ENCODE peak calls at places on chromosomes 1 and 21, in five cellular contexts. G, A, X, R and D are unnamed samples.

GRCh38 chr1:183023601-183024351 is 556 bp downstream of the LAMC1 start:
- DNase-seq in G (no peak), A (peak; percentile 67), X (no peak), R (peak; percentile 52), D (peak; percentile 84)

GRCh38 chr1:28036431-28036830 is 52.0 kb downstream of the EYA3 start:
- DNase-seq in G (no peak), A (no peak), X (no peak), R (no peak), D (no peak)

GRCh38 chr1:76266762-76267161 is 192.2 kb downstream of the ST6GALNAC3 start:
- DNase-seq in G (no peak), A (no peak), X (no peak), R (no peak), D (no peak)

GRCh38 chr1:84598418-84598817 is 24.2 kb upstream of the CTBS start:
- DNase-seq in G (no peak), A (no peak), X (no peak), R (no peak), D (no peak)

GRCh38 chr1:89633745-89634625 is 1.1 kb downstream of the LRRC8C start:
- DNase-seq in G (no peak), A (peak; percentile 41), X (peak; percentile 29), R (no peak), D (no peak)

GRCh38 chr1:235882816-235883215 is 16.1 kb upstream of the LYST start:
- DNase-seq in G (no peak), A (no peak), X (no peak), R (no peak), D (no peak)

GRCh38 chr1:111225717-111226400 is 1.7 kb upstream of the CHI3L2 start:
- DNase-seq in G (no peak), A (no peak), X (peak; percentile 80), R (peak; percentile 69), D (no peak)

GRCh38 chr1:14259191-14259757 is 339.2 kb upstream of the KAZN start:
- DNase-seq in G (no peak), A (peak; percentile 85), X (no peak), R (no peak), D (no peak)

GRCh38 chr1:227697321-227697864 is 37.7 kb downstream of the JMJD4 start:
- DNase-seq in G (no peak), A (no peak), X (no peak), R (no peak), D (no peak)

GRCh38 chr1:189103956-189104355 is 1373.7 kb downstream of the BRINP3 start:
- DNase-seq in G (no peak), A (no peak), X (no peak), R (no peak), D (no peak)

GRCh38 chr1:32539584-32540571 is 651 bp downstream of the ZBTB8A start:
- DNase-seq in G (no peak), A (peak; percentile 47), X (peak; percentile 17), R (no peak), D (peak; percentile 49)

GRCh38 chr21:40759061-40759460 is 87.9 kb downstream of the DSCAM start:
- DNase-seq in G (no peak), A (no peak), X (no peak), R (no peak), D (no peak)
- TF ChIP-seq CTCF in G (no peak), A (no peak), X (no peak), R (no peak), D (no peak)

DNA sequence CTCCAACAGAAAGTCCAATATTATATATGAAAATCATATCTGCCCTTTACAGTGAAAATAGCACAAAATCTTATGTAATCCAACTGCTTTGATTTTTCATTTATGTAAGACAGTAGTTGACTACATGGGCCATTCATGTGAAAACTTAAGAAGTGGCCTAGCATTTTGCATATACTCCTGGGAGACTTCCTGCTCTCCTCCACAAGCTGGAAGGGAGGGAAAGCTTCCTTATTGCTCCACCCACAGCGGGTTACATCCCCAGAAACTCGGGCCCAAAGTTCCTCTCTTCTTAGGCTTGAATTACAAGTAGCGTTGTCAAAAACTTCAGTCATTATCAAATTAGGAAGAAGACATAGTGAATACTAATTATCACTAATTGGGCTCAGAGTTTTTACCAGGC is 29.2 kb downstream of the FYB2 start:
- DNase-seq in G (no peak), A (no peak), X (no peak), R (no peak), D (no peak)
- H3K4me3 ChIP-seq in G (no peak overlapping the region), A (no peak overlapping the region), X (no peak overlapping the region), R (no peak overlapping the region), D (no peak overlapping the region)

GRCh38 chr1:53739109-53739681 is at the start of gene GLIS1:
- DNase-seq in G (no peak), A (peak; percentile 82), X (no peak), R (peak; percentile 54), D (peak; percentile 83)
- H3K27me3 ChIP-seq in G (no peaks in the 10 kb centered on the region), A (no peaks in the 10 kb centered on the region), X (peaks cover 18% of the 10 kb centered on the region), R (peaks cover 9% of the 10 kb centered on the region), D (peaks cover 7% of the 10 kb centered on the region)

GRCh38 chr1:233912909-233913308 is 8.4 kb downstream of the SLC35F3 start:
- DNase-seq in G (no peak), A (no peak), X (no peak), R (no peak), D (no peak)

GRCh38 chr1:233909195-233909594 is 4.7 kb downstream of the SLC35F3 start:
- DNase-seq in G (no peak), A (no peak), X (no peak), R (no peak), D (no peak)

GRCh38 chr1:233916706-233917105 is 12.2 kb downstream of the SLC35F3 start:
- DNase-seq in G (no peak), A (no peak), X (no peak), R (no peak), D (no peak)

GRCh38 chr1:233908092-233908491 is 3.6 kb downstream of the SLC35F3 start:
- DNase-seq in G (no peak), A (no peak), X (no peak), R (no peak), D (no peak)

DNA sequence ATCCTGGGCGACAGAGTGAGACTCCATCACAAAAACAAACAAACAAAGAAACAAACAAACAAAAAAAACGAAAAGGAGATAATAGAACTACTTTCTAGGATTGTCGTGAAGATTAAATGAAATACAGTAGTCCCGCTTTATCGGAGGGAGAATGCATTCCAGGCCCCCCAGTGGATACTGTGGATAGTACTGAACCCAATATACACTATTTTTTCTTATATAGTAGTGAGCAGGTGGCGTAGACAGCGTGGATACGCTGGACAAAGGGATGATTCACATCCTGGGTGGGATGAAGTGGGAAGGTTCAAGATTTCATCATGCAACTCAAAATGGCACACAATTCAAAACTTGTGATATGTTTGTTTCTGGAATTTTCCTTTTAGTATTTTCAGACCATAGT is 8.0 kb downstream of the SLC35F3 start:
- DNase-seq in G (no peak), A (no peak), X (no peak), R (no peak), D (no peak)
- TF ChIP-seq CTCF in G (no peak), A (no peak), X (no peak), R (no peak), D (no peak)

DNA sequence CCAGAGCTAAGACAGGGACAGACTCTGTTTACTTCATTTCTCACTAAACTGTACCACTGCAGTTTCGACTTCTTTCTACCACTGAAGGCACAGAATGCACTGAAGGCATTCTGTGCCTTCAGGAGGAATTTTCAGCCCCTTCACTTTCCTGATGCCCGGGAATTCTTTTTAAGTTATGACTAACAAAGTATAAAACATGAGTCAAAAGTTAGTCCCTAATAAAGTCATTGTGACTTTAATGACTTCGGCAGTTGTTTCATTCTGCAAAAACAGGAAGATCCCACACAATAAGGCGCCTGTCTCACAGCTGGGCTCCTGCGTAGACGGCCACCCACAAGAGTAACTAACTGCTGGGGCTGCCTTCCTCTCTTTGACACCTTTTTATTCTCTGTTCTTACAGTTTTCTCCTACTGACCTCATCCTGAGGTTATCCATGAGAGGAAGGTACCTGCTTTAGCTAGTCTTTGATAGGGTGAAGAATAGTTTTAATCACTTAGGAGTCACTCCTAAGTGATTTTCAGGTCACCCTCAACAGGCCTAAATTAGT is 183.9 kb upstream of the SGIP1 start:
- DNase-seq in G (no peak), A (no peak), X (no peak), R (no peak), D (peak; percentile 54)
- H3K4me3 ChIP-seq in G (no peak overlapping the region), A (no peak overlapping the region), X (no peak overlapping the region), R (peak overlapping the region; percentile 16), D (peak overlapping the region; percentile 43)

DNA sequence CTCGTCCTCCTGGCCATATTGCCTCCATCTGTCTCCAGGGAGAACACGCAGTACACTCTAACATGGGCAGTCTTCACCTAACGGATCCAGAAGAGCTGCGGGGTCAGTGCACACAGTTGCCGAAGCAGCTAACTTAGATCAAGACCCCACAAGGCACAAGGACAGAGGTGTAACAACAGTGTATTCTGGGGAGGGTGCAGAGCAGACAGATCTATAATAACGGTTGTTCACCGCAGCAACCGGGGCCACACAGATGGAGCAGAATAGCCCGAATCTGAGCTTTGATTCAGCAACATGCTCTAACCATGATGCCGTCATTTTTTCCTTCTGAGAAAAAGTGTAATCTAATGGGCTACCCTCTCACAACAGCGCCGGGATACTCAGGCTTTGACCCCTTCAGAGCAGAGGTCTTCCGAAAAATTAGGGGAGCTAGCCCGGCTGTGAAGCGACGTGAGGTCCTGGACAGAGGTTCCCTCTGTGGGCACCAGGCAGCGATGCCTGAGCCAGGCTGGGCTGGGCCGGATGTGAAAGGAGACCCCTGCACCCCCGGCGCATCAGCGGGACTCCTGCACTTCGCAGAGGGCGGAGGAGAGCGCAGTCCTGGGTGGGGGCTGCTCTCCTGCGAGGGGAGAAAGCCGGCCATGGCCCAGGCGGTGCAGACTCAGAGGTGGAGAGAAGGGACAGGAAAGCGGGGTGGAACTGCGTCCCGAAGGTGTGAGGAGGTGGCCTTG is 57.5 kb downstream of the BCL9 start:
- DNase-seq in G (no peak), A (peak; percentile 79), X (peak; percentile 63), R (peak; percentile 66), D (no peak)
- H3K27me3 ChIP-seq in G (no peaks in the 10 kb centered on the region), A (no peaks in the 10 kb centered on the region), X (peaks cover 25% of the 10 kb centered on the region), R (no peaks in the 10 kb centered on the region), D (peaks cover 3% of the 10 kb centered on the region)

DNA sequence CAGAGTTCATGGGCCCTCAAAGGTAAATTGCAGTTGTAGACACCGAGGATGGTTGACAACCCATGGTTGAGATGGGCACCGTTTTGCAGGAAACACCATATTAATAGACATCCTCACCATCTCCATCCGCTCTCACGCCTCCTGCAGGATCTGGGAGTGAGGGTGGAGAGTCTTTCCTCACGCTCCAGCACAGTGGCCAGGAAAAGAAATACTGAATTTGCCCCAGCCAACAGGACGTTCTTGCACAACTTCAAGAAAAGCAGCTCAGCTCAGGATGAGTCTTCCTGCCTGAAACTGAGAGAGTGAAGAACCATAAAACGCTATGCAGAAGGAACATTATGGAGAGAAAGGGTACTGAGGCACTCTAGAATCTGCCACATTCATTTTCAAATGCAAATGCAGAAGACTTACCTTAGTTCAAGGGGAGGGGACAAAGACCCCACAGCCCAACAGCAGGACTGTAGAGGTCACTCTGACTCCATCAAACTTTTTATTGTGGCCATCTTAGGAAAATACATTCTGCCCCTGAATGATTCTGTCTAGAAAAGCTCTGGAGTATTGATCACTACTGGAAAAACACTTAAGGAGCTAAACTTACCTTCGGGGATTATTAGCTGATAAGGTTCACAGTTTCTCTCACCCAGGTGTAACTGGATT is 9.3 kb downstream of the SLAMF8 start:
- DNase-seq in G (no peak), A (no peak), X (no peak), R (no peak), D (no peak)
- TF ChIP-seq CTCF in G (peak; percentile 21), A (no peak), X (peak; percentile 27), R (no peak), D (peak; percentile 16)

GRCh38 chr1:213452504-213452903 is 401.5 kb downstream of the RPS6KC1 start:
- DNase-seq in G (no peak), A (no peak), X (no peak), R (no peak), D (no peak)
- H3K4me3 ChIP-seq in G (no peak overlapping the region), A (no peak overlapping the region), X (no peak overlapping the region), R (no peak overlapping the region), D (no peak overlapping the region)

GRCh38 chr1:206954616-206955342 is 8.5 kb upstream of the PIGR start:
- DNase-seq in G (no peak), A (no peak), X (no peak), R (no peak), D (no peak)
- H3K27me3 ChIP-seq in G (peaks cover 23% of the 10 kb centered on the region), A (no peaks in the 10 kb centered on the region), X (no peaks in the 10 kb centered on the region), R (no peaks in the 10 kb centered on the region), D (no peaks in the 10 kb centered on the region)